ENCODE peak calls at places on chromosomes 5 and 9, in four cellular contexts. Q is dermis blood vessel endothelial cell; F is activated naive CD8-positive, alpha-beta T cell treated with anti-CD3 and anti-CD28 coated beads, Interleukin-2, amount 50 U/mL, for 16 hours; P is activated T-cell treated with anti-CD3 and anti-CD28 coated beads for 48 hours. Y is an unnamed sample.

GRCh38 chr5:113059232-113059805 is 82.7 kb downstream of the DCP2 start:
- DNase-seq in Q (peak), F (no peak), P (no peak), Y (peak)

GRCh38 chr5:148486456-148486855 is 102.7 kb downstream of the FBXO38 start:
- DNase-seq in Q (no peak), F (no peak), P (no peak), Y (no peak)

GRCh38 chr5:11851402-11851801 is 52.8 kb downstream of the CTNND2 start:
- DNase-seq in Q (no peak), F (no peak), P (no peak), Y (no peak)

GRCh38 chr9:122331523-122331927 is 39.3 kb upstream of the PTGS1 start:
- DNase-seq in Q (no peak), F (no peak), P (no peak), Y (no peak)

GRCh38 chr9:131668439-131669233 is 71.2 kb downstream of the RAPGEF1 start:
- DNase-seq in Q (peak), F (peak), P (peak), Y (no peak)

GRCh38 chr9:98097836-98098235 is 21.2 kb downstream of the TRIM14 start:
- DNase-seq in Q (no peak), F (no peak), P (peak), Y (no peak)

GRCh38 chr9:87771251-87772006 is 45.5 kb downstream of the CTSL start:
- DNase-seq in Q (no peak), F (no peak), P (no peak), Y (no peak)

GRCh38 chr5:143707797-143708196 is 104.2 kb upstream of the HMHB1 start:
- DNase-seq in Q (no peak), F (no peak), P (no peak), Y (peak)

GRCh38 chr5:57447656-57448055 is 35.0 kb downstream of the ACTBL2 start:
- DNase-seq in Q (no peak), F (no peak), P (no peak), Y (no peak)

GRCh38 chr5:127306036-127306435 is 15.4 kb downstream of the MEGF10 start:
- DNase-seq in Q (no peak), F (no peak), P (no peak), Y (no peak)

GRCh38 chr9:112203536-112203935 is 28.4 kb upstream of the SUSD1 start:
- DNase-seq in Q (no peak), F (no peak), P (no peak), Y (no peak)

GRCh38 chr9:122381206-122381950 is 10.6 kb downstream of the PTGS1 start:
- DNase-seq in Q (no peak), F (no peak), P (no peak), Y (no peak)

Y was measured in cardiac muscle cell.